ENCODE peak calls at places on chromosomes 7 and 10, in nine cellular contexts. One of them, this sample, is unnamed.

GRCh38 chr10:43347997-43348396 is 23.4 kb upstream of the FXYD4 start:
- DNase-seq in ovary: no peak
- DNase-seq in IMR-90: no peak
- DNase-seq in sigmoid colon: no peak
- DNase-seq in GM12892: no peak
- DNase-seq in thyroid gland: no peak
- DNase-seq in A549: no peak
- DNase-seq in heart left ventricle: no peak
- DNase-seq in right lobe of liver: no peak
- DNase-seq in this sample: no peak

GRCh38 chr7:135793841-135794240 is 45.2 kb upstream of the FAM180A start:
- DNase-seq in ovary: no peak
- DNase-seq in IMR-90: no peak
- DNase-seq in sigmoid colon: no peak
- DNase-seq in GM12892: no peak
- DNase-seq in thyroid gland: no peak
- DNase-seq in A549: no peak
- DNase-seq in heart left ventricle: no peak
- DNase-seq in right lobe of liver: no peak
- DNase-seq in this sample: no peak

GRCh38 chr7:105935250-105935649 is 27.8 kb upstream of the CDHR3 start:
- DNase-seq in ovary: no peak
- DNase-seq in IMR-90: no peak
- DNase-seq in sigmoid colon: no peak
- DNase-seq in GM12892: no peak
- DNase-seq in thyroid gland: peak; percentile 81
- DNase-seq in A549: no peak
- DNase-seq in heart left ventricle: no peak
- DNase-seq in right lobe of liver: no peak
- DNase-seq in this sample: no peak

GRCh38 chr10:96935810-96936209 is 103.7 kb downstream of the LCOR start:
- DNase-seq in ovary: no peak
- DNase-seq in IMR-90: no peak
- DNase-seq in sigmoid colon: no peak
- DNase-seq in GM12892: no peak
- DNase-seq in thyroid gland: no peak
- DNase-seq in A549: no peak
- DNase-seq in heart left ventricle: no peak
- DNase-seq in right lobe of liver: no peak
- DNase-seq in this sample: no peak

GRCh38 chr10:68096913-68097509 is 12.3 kb upstream of the MYPN start:
- DNase-seq in ovary: no peak
- DNase-seq in IMR-90: peak; percentile 95
- DNase-seq in sigmoid colon: no peak
- DNase-seq in GM12892: no peak
- DNase-seq in thyroid gland: no peak
- DNase-seq in A549: peak; percentile 84
- DNase-seq in heart left ventricle: no peak
- DNase-seq in right lobe of liver: no peak
- DNase-seq in this sample: peak; percentile 42

GRCh38 chr10:101070098-101070497 is 8.3 kb downstream of the KAZALD1 start:
- DNase-seq in ovary: no peak
- DNase-seq in IMR-90: no peak
- DNase-seq in sigmoid colon: no peak
- DNase-seq in GM12892: no peak
- DNase-seq in thyroid gland: no peak
- DNase-seq in A549: no peak
- DNase-seq in heart left ventricle: no peak
- DNase-seq in right lobe of liver: no peak
- DNase-seq in this sample: no peak

GRCh38 chr10:59876695-59877094 is 29.7 kb downstream of the CCDC6 start:
- DNase-seq in ovary: no peak
- DNase-seq in IMR-90: peak; percentile 45
- DNase-seq in sigmoid colon: no peak
- DNase-seq in GM12892: no peak
- DNase-seq in thyroid gland: no peak
- DNase-seq in A549: no peak
- DNase-seq in heart left ventricle: no peak
- DNase-seq in right lobe of liver: no peak
- DNase-seq in this sample: no peak

GRCh38 chr7:98251844-98252639 is at the start of gene TECPR1:
- DNase-seq in ovary: peak; percentile 96
- DNase-seq in IMR-90: peak; percentile 86
- DNase-seq in sigmoid colon: peak; percentile 97
- DNase-seq in GM12892: peak; percentile 100
- DNase-seq in thyroid gland: peak; percentile 97
- DNase-seq in A549: peak; percentile 93
- DNase-seq in heart left ventricle: peak; percentile 97
- DNase-seq in right lobe of liver: peak; percentile 98
- DNase-seq in this sample: peak; percentile 99

GRCh38 chr10:108393111-108393510 is 1228.6 kb upstream of the SORCS1 start:
- DNase-seq in ovary: no peak
- DNase-seq in IMR-90: peak; percentile 26
- DNase-seq in sigmoid colon: no peak
- DNase-seq in GM12892: no peak
- DNase-seq in thyroid gland: no peak
- DNase-seq in A549: no peak
- DNase-seq in heart left ventricle: no peak
- DNase-seq in right lobe of liver: no peak
- DNase-seq in this sample: no peak

GRCh38 chr10:97456034-97456685 is 10.2 kb downstream of the ZDHHC16 start:
- DNase-seq in ovary: no peak
- DNase-seq in IMR-90: no peak
- DNase-seq in sigmoid colon: no peak
- DNase-seq in GM12892: no peak
- DNase-seq in thyroid gland: no peak
- DNase-seq in A549: no peak
- DNase-seq in heart left ventricle: no peak
- DNase-seq in right lobe of liver: no peak
- DNase-seq in this sample: no peak

GRCh38 chr7:101507791-101508252 is 121.3 kb downstream of the MYL10 start:
- DNase-seq in ovary: no peak
- DNase-seq in IMR-90: peak; percentile 42
- DNase-seq in sigmoid colon: no peak
- DNase-seq in GM12892: no peak
- DNase-seq in thyroid gland: peak; percentile 35
- DNase-seq in A549: peak; percentile 84
- DNase-seq in heart left ventricle: no peak
- DNase-seq in right lobe of liver: no peak
- DNase-seq in this sample: peak; percentile 35

GRCh38 chr10:14185501-14186045 is 145.2 kb downstream of the FRMD4A start:
- DNase-seq in ovary: no peak
- DNase-seq in IMR-90: peak; percentile 90
- DNase-seq in sigmoid colon: no peak
- DNase-seq in GM12892: peak; percentile 33
- DNase-seq in thyroid gland: no peak
- DNase-seq in A549: peak; percentile 33
- DNase-seq in heart left ventricle: no peak
- DNase-seq in right lobe of liver: no peak
- DNase-seq in this sample: peak; percentile 70

GRCh38 chr10:31536297-31536696 is 217.3 kb downstream of the ZEB1 start:
- DNase-seq in ovary: no peak
- DNase-seq in IMR-90: no peak
- DNase-seq in sigmoid colon: no peak
- DNase-seq in GM12892: no peak
- DNase-seq in thyroid gland: no peak
- DNase-seq in A549: no peak
- DNase-seq in heart left ventricle: no peak
- DNase-seq in right lobe of liver: no peak
- DNase-seq in this sample: no peak
- TF ChIP-seq POLR2A in ovary: no peak
- TF ChIP-seq POLR2A in IMR-90: no peak
- TF ChIP-seq POLR2A in sigmoid colon: no peak
- TF ChIP-seq POLR2A in GM12892: no peak
- TF ChIP-seq POLR2A in thyroid gland: no peak
- TF ChIP-seq POLR2A in A549: no peak
- TF ChIP-seq POLR2A in heart left ventricle: no peak
- TF ChIP-seq POLR2A in right lobe of liver: no peak
- TF ChIP-seq POLR2A in this sample: no peak

GRCh38 chr7:726084-726853 is at the start of gene DNAAF5:
- DNase-seq in ovary: peak; percentile 89
- DNase-seq in IMR-90: peak; percentile 81
- DNase-seq in sigmoid colon: peak; percentile 91
- DNase-seq in GM12892: peak; percentile 95
- DNase-seq in thyroid gland: peak; percentile 83
- DNase-seq in A549: peak; percentile 93
- DNase-seq in heart left ventricle: peak; percentile 92
- DNase-seq in right lobe of liver: peak; percentile 89
- DNase-seq in this sample: peak; percentile 97
- TF ChIP-seq POLR2A in ovary: no peak
- TF ChIP-seq POLR2A in IMR-90: no peak
- TF ChIP-seq POLR2A in sigmoid colon: no peak
- TF ChIP-seq POLR2A in GM12892: peak; percentile 77
- TF ChIP-seq POLR2A in thyroid gland: no peak
- TF ChIP-seq POLR2A in A549: peak; percentile 54
- TF ChIP-seq POLR2A in heart left ventricle: peak; percentile 52
- TF ChIP-seq POLR2A in right lobe of liver: peak; percentile 56
- TF ChIP-seq POLR2A in this sample: peak; percentile 79

DNA sequence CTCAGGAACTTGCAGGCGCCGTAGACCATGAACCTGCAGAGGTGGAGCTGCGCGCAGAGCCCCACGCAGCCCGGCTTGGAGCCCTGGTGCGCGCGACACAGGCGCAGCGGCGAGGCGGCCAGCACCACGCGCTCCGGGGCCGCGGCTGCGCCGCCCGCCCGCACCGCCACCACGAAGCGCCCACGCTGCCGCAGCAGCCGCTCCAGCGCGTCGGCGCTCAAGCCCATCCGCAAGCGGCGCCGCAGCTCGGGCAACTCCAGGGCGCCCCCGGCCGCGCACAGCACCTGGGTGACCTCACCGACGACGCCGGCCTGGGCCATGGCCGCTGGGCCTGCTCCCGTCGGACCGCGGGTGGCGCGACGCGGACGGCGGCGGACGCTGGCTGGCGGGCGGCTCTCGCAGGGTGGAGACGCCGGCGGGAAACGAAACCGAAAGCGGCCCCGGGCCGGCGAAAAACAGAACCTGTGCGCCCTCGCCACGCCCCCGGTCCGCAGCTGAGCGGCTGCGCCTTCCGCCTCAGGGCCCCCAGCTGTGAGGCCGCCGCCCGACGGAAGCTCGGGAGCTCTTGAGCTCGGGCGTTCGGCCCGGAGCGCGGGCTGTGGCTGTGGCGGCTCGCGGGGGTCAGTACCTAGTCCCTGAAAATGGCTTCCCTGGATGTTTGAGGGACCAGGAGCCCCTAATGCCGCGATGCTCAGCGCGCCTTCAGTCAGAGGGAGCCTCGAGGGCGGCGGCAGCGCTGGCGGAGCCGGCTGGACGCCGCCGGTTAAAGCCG is at the start of gene PARP12:
- DNase-seq in ovary: peak; percentile 92
- DNase-seq in IMR-90: peak; percentile 77
- DNase-seq in sigmoid colon: peak; percentile 90
- DNase-seq in GM12892: peak; percentile 66
- DNase-seq in thyroid gland: peak; percentile 91
- DNase-seq in A549: peak; percentile 79
- DNase-seq in heart left ventricle: peak; percentile 96
- DNase-seq in right lobe of liver: peak; percentile 96
- DNase-seq in this sample: peak; percentile 74
- TF ChIP-seq POLR2A in ovary: no peak
- TF ChIP-seq POLR2A in IMR-90: peak; percentile 52
- TF ChIP-seq POLR2A in sigmoid colon: no peak
- TF ChIP-seq POLR2A in GM12892: peak; percentile 66
- TF ChIP-seq POLR2A in thyroid gland: no peak
- TF ChIP-seq POLR2A in A549: peak; percentile 29
- TF ChIP-seq POLR2A in heart left ventricle: peak; percentile 45
- TF ChIP-seq POLR2A in right lobe of liver: peak; percentile 69
- TF ChIP-seq POLR2A in this sample: peak; percentile 57

DNA sequence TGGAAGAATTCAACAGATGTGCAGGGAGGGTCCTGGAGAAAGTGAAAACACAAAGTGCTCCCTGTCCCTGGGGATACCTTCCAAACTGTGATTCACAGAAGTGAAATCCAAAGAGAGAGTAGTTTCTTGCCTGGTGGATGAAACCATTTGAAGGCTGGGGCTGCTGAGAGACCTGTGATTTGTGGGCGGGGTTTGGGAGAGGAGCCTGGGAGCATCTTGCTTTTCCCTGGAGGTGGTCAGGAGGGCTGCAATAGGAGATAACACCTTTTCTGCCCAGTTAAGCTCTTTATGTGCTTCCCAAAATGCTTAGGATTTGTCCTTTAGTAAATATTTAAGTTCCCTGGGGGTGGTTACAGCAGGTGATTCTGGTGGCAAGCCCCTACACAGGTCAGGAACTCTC is 105.3 kb upstream of the TPK1 start:
- DNase-seq in ovary: no peak
- DNase-seq in IMR-90: no peak
- DNase-seq in sigmoid colon: no peak
- DNase-seq in GM12892: no peak
- DNase-seq in thyroid gland: no peak
- DNase-seq in A549: no peak
- DNase-seq in heart left ventricle: no peak
- DNase-seq in right lobe of liver: no peak
- DNase-seq in this sample: no peak
- TF ChIP-seq POLR2A in ovary: no peak
- TF ChIP-seq POLR2A in IMR-90: no peak
- TF ChIP-seq POLR2A in sigmoid colon: no peak
- TF ChIP-seq POLR2A in GM12892: no peak
- TF ChIP-seq POLR2A in thyroid gland: no peak
- TF ChIP-seq POLR2A in A549: no peak
- TF ChIP-seq POLR2A in heart left ventricle: no peak
- TF ChIP-seq POLR2A in right lobe of liver: no peak
- TF ChIP-seq POLR2A in this sample: no peak

GRCh38 chr10:119651514-119652327 is 541 bp downstream of the BAG3 start:
- DNase-seq in ovary: peak; percentile 65
- DNase-seq in IMR-90: no peak
- DNase-seq in sigmoid colon: peak; percentile 69
- DNase-seq in GM12892: peak; percentile 38
- DNase-seq in thyroid gland: peak; percentile 35
- DNase-seq in A549: no peak
- DNase-seq in heart left ventricle: peak; percentile 73
- DNase-seq in right lobe of liver: no peak
- DNase-seq in this sample: no peak
- TF ChIP-seq POLR2A in ovary: peak; percentile 3
- TF ChIP-seq POLR2A in IMR-90: no peak
- TF ChIP-seq POLR2A in sigmoid colon: no peak
- TF ChIP-seq POLR2A in GM12892: no peak
- TF ChIP-seq POLR2A in thyroid gland: no peak
- TF ChIP-seq POLR2A in A549: peak; percentile 45
- TF ChIP-seq POLR2A in heart left ventricle: peak; percentile 97
- TF ChIP-seq POLR2A in right lobe of liver: no peak
- TF ChIP-seq POLR2A in this sample: no peak

This sample was measured in H54.